ENCODE peak calls at places on chromosomes 5 and 9, in seven cellular contexts. E, W, M, S, Q, D and A are unnamed samples.

GRCh38 chr5:72653586-72653985 is 146.4 kb upstream of the ZNF366 start:
- DNase-seq in Q (no peak), S (no peak), W (no peak), D (no peak), M (no peak), E (no peak), A (no peak)

GRCh38 chr5:112737088-112737471 is 605 bp upstream of the APC start:
- DNase-seq in Q (no peak), E (no peak), W (no peak), S (no peak), D (no peak), M (no peak), A (no peak)

GRCh38 chr5:69206528-69207190 is 17.3 kb downstream of the CENPH start:
- DNase-seq in S (no peak), E (no peak), Q (no peak), M (no peak), D (no peak), W (no peak), A (no peak)

GRCh38 chr5:124692324-124692723 is 54.1 kb downstream of the ZNF608 start:
- DNase-seq in M (no peak), D (no peak), Q (no peak), W (no peak), E (peak), S (no peak), A (no peak)

GRCh38 chr5:43232943-43233833 is 41.2 kb downstream of the NIM1K start:
- DNase-seq in W (peak), S (no peak), M (peak), D (no peak), E (no peak), Q (no peak), A (no peak)

GRCh38 chr5:17276445-17276844 is 59.0 kb downstream of the BASP1 start:
- DNase-seq in S (no peak), W (no peak), M (no peak), Q (no peak), E (no peak), D (no peak), A (no peak)

GRCh38 chr5:10049825-10050455 is 199.7 kb downstream of the ATPSCKMT start:
- DNase-seq in Q (no peak), D (no peak), W (no peak), S (no peak), M (no peak), E (no peak), A (no peak)

GRCh38 chr9:121455527-121456239 is 44.0 kb downstream of the GGTA1 start:
- DNase-seq in Q (no peak), M (no peak), S (no peak), W (no peak), E (no peak), D (no peak), A (no peak)

DNA sequence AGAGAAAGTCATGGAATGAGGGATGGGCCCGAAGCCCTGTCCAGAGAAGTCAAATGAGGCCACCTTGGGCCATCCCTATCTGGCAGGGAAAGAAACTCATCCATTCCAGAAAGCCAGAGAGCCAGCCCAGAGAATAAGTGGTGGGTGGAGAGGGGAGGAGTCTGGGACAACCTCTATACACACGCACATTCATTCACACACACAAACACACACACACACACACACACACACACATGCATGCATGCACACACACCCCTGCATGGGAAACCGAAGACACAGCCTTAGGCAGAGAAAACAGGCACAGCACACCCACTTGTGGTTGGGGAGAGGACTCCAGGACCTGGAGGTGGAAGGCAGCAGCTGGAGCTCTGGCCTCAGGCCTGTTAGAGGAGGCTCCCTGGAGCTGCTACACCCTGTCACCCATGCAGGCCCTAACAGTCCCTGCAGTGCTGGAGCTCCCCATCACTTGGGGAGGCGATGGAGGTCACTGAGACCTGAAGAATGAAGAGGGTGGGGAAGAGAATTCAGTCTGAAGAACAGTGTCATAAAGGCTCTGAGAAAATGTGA is 38.0 kb downstream of the TGFBI start:
- DNase-seq in M (no peak), Q (no peak), W (peak), E (peak), D (no peak), S (peak), A (peak)
- TF ChIP-seq CTCF in M (no peak), Q (peak), W (peak), E (peak), D (peak), S (no peak), A (peak)

GRCh38 chr5:135880278-135880677 is 15.4 kb downstream of the IL9 start:
- DNase-seq in W (no peak), D (peak), S (no peak), E (no peak), Q (no peak), M (no peak), A (no peak)
- TF ChIP-seq CTCF in W (peak), D (no peak), S (no peak), E (peak), Q (peak), M (no peak), A (peak)

GRCh38 chr5:62211405-62211804 is 94.6 kb upstream of the KIF2A start:
- DNase-seq in W (no peak), Q (no peak), E (no peak), S (no peak), M (no peak), D (no peak), A (no peak)

GRCh38 chr5:62208218-62208852 is 97.7 kb upstream of the KIF2A start:
- DNase-seq in M (no peak), D (no peak), E (no peak), S (no peak), W (no peak), Q (no peak), A (no peak)

GRCh38 chr5:62206150-62206829 is 99.7 kb upstream of the KIF2A start:
- DNase-seq in S (no peak), D (no peak), E (no peak), M (no peak), W (peak), Q (peak), A (no peak)
- TF ChIP-seq CTCF in S (no peak), D (no peak), E (no peak), M (no peak), W (peak), Q (peak), A (no peak)

GRCh38 chr5:173153842-173154241 is 9.5 kb downstream of the BNIP1 start:
- DNase-seq in E (no peak), S (no peak), D (no peak), Q (no peak), W (no peak), M (no peak), A (no peak)
- TF ChIP-seq CTCF in E (no peak), S (no peak), D (no peak), Q (no peak), W (no peak), M (no peak), A (no peak)

GRCh38 chr9:2213830-2214468 is 198.8 kb downstream of the SMARCA2 start:
- DNase-seq in Q (no peak), S (no peak), M (no peak), W (no peak), D (no peak), E (no peak), A (no peak)
- TF ChIP-seq CTCF in Q (no peak), S (no peak), M (no peak), W (no peak), D (no peak), E (no peak), A (no peak)

GRCh38 chr5:6019612-6020011 is 358.7 kb downstream of the MED10 start:
- DNase-seq in D (no peak), S (no peak), Q (no peak), E (no peak), M (no peak), W (no peak), A (no peak)
- TF ChIP-seq CTCF in D (no peak), S (no peak), Q (no peak), E (no peak), M (no peak), W (no peak), A (no peak)

DNA sequence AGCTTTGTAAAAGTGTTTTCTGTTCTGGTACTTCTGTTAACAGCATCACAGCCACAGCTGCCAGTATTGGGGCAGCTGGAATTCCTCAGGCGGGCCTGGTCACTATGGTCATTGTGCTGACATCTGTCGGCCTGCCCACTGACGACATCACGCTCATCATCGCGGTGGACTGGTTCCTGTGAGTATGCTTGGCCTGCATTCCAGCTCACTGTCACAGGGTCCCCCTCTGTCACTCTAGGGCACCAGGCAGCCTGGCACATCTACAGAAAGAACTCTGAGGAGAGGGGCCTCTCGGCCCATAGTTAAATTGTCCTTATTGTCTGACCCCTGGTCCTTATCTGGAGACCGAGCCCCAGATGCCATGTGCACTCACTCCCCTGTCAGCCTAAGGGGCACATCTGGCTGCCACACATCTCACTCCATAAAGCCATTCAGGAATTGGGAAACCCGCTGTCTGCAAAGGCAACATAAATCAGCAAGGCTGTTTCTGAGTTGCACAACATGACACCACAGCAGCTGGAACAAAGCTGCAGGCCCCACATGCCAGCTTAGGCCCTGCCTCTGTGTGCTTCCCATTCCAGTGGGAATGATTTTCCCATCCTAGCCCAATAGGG is 77.5 kb downstream of the SLC1A3 start:
- DNase-seq in S (no peak), W (peak), D (no peak), M (peak), Q (peak), E (peak), A (no peak)
- TF ChIP-seq CTCF in S (no peak), W (no peak), D (no peak), M (no peak), Q (no peak), E (no peak), A (no peak)

DNA sequence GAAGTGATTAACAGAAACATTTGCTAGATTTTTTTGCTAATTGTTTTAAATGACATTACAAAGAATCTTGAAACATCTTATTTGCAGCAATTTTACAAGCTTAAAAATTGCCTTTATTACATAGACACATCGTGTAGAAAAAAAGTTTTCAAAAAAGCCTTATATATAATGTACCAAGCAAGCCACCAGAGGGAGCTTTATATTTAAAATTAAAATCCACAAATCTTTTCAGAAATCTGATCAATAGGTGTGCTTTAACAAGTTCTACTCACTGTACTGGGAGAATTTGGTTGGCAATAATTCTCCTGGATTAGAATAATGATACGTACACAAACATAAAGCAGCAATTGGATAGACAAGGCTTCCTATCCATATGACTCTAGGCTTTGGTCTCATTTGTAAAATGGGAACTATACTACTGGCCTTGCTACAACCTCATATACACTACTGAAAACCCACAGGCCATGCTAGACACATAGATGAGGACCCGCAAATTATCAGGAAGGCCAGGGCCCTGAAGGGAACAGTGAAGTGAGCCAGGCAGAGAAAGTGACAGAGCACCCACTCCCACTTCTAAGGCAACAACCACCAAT is 4.8 kb downstream of the PSMB7 start:
- DNase-seq in E (no peak), W (no peak), D (no peak), S (no peak), M (no peak), Q (no peak), A (no peak)
- TF ChIP-seq CTCF in E (peak), W (peak), D (peak), S (peak), M (peak), Q (peak), A (peak)